ENCODE peak calls at places on chromosome 22, in five cellular contexts. Y is GM19239; D is testis; H is activated gamma-delta T cell treated with anti-CD3 and anti-CD28 coated beads, Interleukin-2, amount 50 U/mL, for 16 hours; Z is Calu3. S is an unnamed sample.

GRCh38 chr22:38246692-38247091 is 26.1 kb downstream of the TMEM184B start:
- DNase-seq in Y (no peak), Z (no peak), H (no peak), D (peak), S (no peak)

GRCh38 chr22:36612458-36612857 is 83.5 kb upstream of the EIF3D start:
- DNase-seq in Y (no peak), D (no peak), H (no peak), Z (no peak), S (no peak)

GRCh38 chr22:40031766-40032470 is 37.2 kb downstream of the FAM83F start:
- DNase-seq in D (peak), H (no peak), Y (no peak), Z (no peak), S (no peak)

GRCh38 chr22:43484227-43484626 is 72.4 kb downstream of the MPPED1 start:
- DNase-seq in H (no peak), D (no peak), Y (no peak), Z (no peak), S (no peak)

GRCh38 chr22:38506118-38506962 is at the start of gene DDX17:
- DNase-seq in H (peak), Z (peak), Y (peak), D (peak), S (peak)

GRCh38 chr22:29315286-29316195 is at the start of gene RASL10A:
- DNase-seq in H (no peak), Z (no peak), D (no peak), Y (no peak), S (no peak)

GRCh38 chr22:25475554-25476022 is 88.9 kb upstream of the GRK3 start:
- DNase-seq in Y (no peak), Z (no peak), D (peak), H (no peak), S (no peak)

GRCh38 chr22:49971232-49972162 is 10.9 kb downstream of the PIM3 start:
- DNase-seq in Y (no peak), Z (peak), D (peak), H (peak), S (peak)

GRCh38 chr22:48254311-48254873 is 1491.9 kb downstream of the TBC1D22A start:
- DNase-seq in H (no peak), Z (no peak), D (peak), Y (no peak), S (no peak)

GRCh38 chr22:49660321-49660720 is 167.4 kb downstream of the BRD1 start:
- DNase-seq in Z (no peak), H (no peak), Y (no peak), D (no peak), S (no peak)

GRCh38 chr22:41636467-41636866 is 15.4 kb downstream of the XRCC6 start:
- DNase-seq in H (no peak), Y (no peak), D (no peak), Z (no peak), S (no peak)

GRCh38 chr22:20324139-20324516 is 4.3 kb upstream of the DGCR6L start:
- DNase-seq in Y (no peak), H (no peak), Z (no peak), D (peak), S (no peak)

GRCh38 chr22:47544696-47545095 is 782.2 kb downstream of the TBC1D22A start:
- DNase-seq in H (no peak), D (no peak), Z (no peak), Y (no peak), S (no peak)

GRCh38 chr22:50247748-50248147 is 2.9 kb upstream of the TUBGCP6 start:
- DNase-seq in Y (peak), Z (no peak), D (peak), H (no peak), S (no peak)

GRCh38 chr22:50111056-50111455 is 21.2 kb downstream of the MOV10L1 start:
- DNase-seq in D (no peak), Y (no peak), H (no peak), Z (no peak), S (no peak)

GRCh38 chr22:44181033-44181911 is 547 bp downstream of the PARVG start:
- DNase-seq in Y (peak), Z (no peak), D (no peak), H (peak), S (no peak)

GRCh38 chr22:20210473-20211059 is 57.6 kb downstream of the RTN4R start:
- DNase-seq in H (no peak), Z (no peak), D (no peak), Y (no peak), S (no peak)

GRCh38 chr22:17366830-17367229 is 2.4 kb upstream of the CECR2 start:
- DNase-seq in Y (no peak), D (peak), H (no peak), Z (peak), S (no peak)

GRCh38 chr22:30206964-30207363 is 39.6 kb downstream of the LIF start:
- DNase-seq in Z (peak), D (peak), H (no peak), Y (no peak), S (peak)

GRCh38 chr22:17871726-17872458 is 97.6 kb upstream of the BID start:
- DNase-seq in Z (no peak), D (no peak), Y (no peak), H (no peak), S (no peak)

GRCh38 chr22:40533712-40534378 is 102.7 kb downstream of the MRTFA start:
- DNase-seq in D (peak), H (peak), Y (peak), Z (no peak), S (no peak)

GRCh38 chr22:41862160-41862529 is 29.2 kb downstream of the SREBF2 start:
- DNase-seq in Z (no peak), Y (peak), H (peak), D (peak), S (peak)

GRCh38 chr22:49354516-49355205 is 473.0 kb downstream of the BRD1 start:
- DNase-seq in Z (no peak), Y (no peak), D (no peak), H (no peak), S (no peak)

GRCh38 chr22:50009251-50009650 is 3.3 kb downstream of the IL17REL start:
- DNase-seq in Z (no peak), Y (no peak), H (no peak), D (no peak), S (no peak)

GRCh38 chr22:38464992-38465672 is 2.8 kb upstream of the KDELR3 start:
- DNase-seq in Y (no peak), H (no peak), D (no peak), Z (no peak), S (no peak)

GRCh38 chr22:20219667-20220628 is 48.2 kb downstream of the RTN4R start:
- DNase-seq in H (no peak), Z (no peak), Y (no peak), D (peak), S (no peak)

GRCh38 chr22:48517039-48518030 is 1310.3 kb downstream of the BRD1 start:
- DNase-seq in D (peak), Y (no peak), Z (no peak), H (no peak), S (peak)

GRCh38 chr22:45742866-45743450 is 71.3 kb downstream of the ATXN10 start:
- DNase-seq in D (no peak), Y (no peak), Z (peak), H (no peak), S (peak)

GRCh38 chr22:32080904-32081303 is 37.8 kb downstream of the SLC5A1 start:
- DNase-seq in Z (peak), D (peak), Y (peak), H (no peak), S (peak)

GRCh38 chr22:42066133-42066761 is 4.4 kb downstream of the NAGA start:
- DNase-seq in D (no peak), Y (no peak), H (no peak), Z (no peak), S (no peak)

GRCh38 chr22:40908895-40909294 is 42.3 kb upstream of the RBX1 start:
- DNase-seq in D (no peak), Z (no peak), Y (no peak), H (no peak), S (no peak)

GRCh38 chr22:17540481-17540880 is 22.8 kb upstream of the SLC25A18 start:
- DNase-seq in H (no peak), D (no peak), Y (no peak), Z (no peak), S (no peak)

GRCh38 chr22:19739911-19740449 is 16.6 kb downstream of the GP1BB start:
- DNase-seq in D (no peak), Y (no peak), H (no peak), Z (no peak), S (no peak)

GRCh38 chr22:19879248-19879575 is 24.5 kb upstream of the GNB1L start:
- DNase-seq in Y (no peak), Z (no peak), H (no peak), D (no peak), S (no peak)

GRCh38 chr22:25510926-25511325 is 53.5 kb upstream of the GRK3 start:
- DNase-seq in Y (no peak), H (no peak), D (no peak), Z (no peak), S (no peak)

GRCh38 chr22:48694296-48694883 is 1133.3 kb downstream of the BRD1 start:
- DNase-seq in H (no peak), D (no peak), Z (no peak), Y (no peak), S (no peak)

GRCh38 chr22:44577391-44578114 is 79.5 kb upstream of the RTL6 start:
- DNase-seq in H (no peak), Z (no peak), Y (no peak), D (no peak), S (no peak)

GRCh38 chr22:46798366-46799057 is 36.1 kb downstream of the TBC1D22A start:
- DNase-seq in D (peak), Y (peak), Z (peak), H (peak), S (peak)